ENCODE peak calls at places on chromosomes 4 and X, in five cellular contexts. One of them, this sample, is unnamed.

GRCh38 chr4:103450693-103451092 is 252.6 kb upstream of the CENPE start:
- DNase-seq in stomach: no peak
- DNase-seq in suprapubic skin: no peak
- DNase-seq in ovary: no peak
- DNase-seq in K562: no peak
- DNase-seq in this sample: no peak

GRCh38 chrX:3520987-3521875 is 174.8 kb upstream of the MXRA5 start:
- DNase-seq in stomach: no peak
- DNase-seq in suprapubic skin: no peak
- DNase-seq in ovary: no peak
- DNase-seq in K562: no peak
- DNase-seq in this sample: no peak

GRCh38 chr4:102312447-102312846 is 32.8 kb downstream of the SLC39A8 start:
- DNase-seq in stomach: no peak
- DNase-seq in suprapubic skin: no peak
- DNase-seq in ovary: no peak
- DNase-seq in K562: no peak
- DNase-seq in this sample: no peak

GRCh38 chrX:14673764-14674163 is 144.4 kb downstream of the GLRA2 start:
- DNase-seq in stomach: no peak
- DNase-seq in suprapubic skin: no peak
- DNase-seq in ovary: no peak
- DNase-seq in K562: no peak
- DNase-seq in this sample: no peak

GRCh38 chr4:78569291-78569821 is 17.8 kb downstream of the ANXA3 start:
- DNase-seq in stomach: no peak
- DNase-seq in suprapubic skin: no peak
- DNase-seq in ovary: no peak
- DNase-seq in K562: no peak
- DNase-seq in this sample: no peak

GRCh38 chrX:78029663-78030062 is 60.2 kb upstream of the PGAM4 start:
- DNase-seq in stomach: no peak
- DNase-seq in suprapubic skin: no peak
- DNase-seq in ovary: peak
- DNase-seq in K562: no peak
- DNase-seq in this sample: no peak

GRCh38 chr4:84726356-84726755 is 143.4 kb downstream of the CDS1 start:
- DNase-seq in stomach: no peak
- DNase-seq in suprapubic skin: no peak
- DNase-seq in ovary: no peak
- DNase-seq in K562: no peak
- DNase-seq in this sample: no peak

GRCh38 chr4:5925419-5926187 is 32.7 kb upstream of the CRMP1 start:
- DNase-seq in stomach: no peak
- DNase-seq in suprapubic skin: peak
- DNase-seq in ovary: no peak
- DNase-seq in K562: no peak
- DNase-seq in this sample: no peak

GRCh38 chrX:39619182-39620009 is 478.4 kb downstream of the BCOR start:
- DNase-seq in stomach: peak
- DNase-seq in suprapubic skin: no peak
- DNase-seq in ovary: no peak
- DNase-seq in K562: peak
- DNase-seq in this sample: no peak

GRCh38 chrX:19647731-19648588 is 132.7 kb upstream of the MAP3K15 start:
- DNase-seq in stomach: no peak
- DNase-seq in suprapubic skin: no peak
- DNase-seq in ovary: no peak
- DNase-seq in K562: no peak
- DNase-seq in this sample: no peak

GRCh38 chr4:22824091-22824490 is 131.4 kb downstream of the GBA3 start:
- DNase-seq in stomach: no peak
- DNase-seq in suprapubic skin: no peak
- DNase-seq in ovary: no peak
- DNase-seq in K562: no peak
- DNase-seq in this sample: no peak

GRCh38 chrX:71998836-71999509 is 88.3 kb downstream of the NHSL2 start:
- DNase-seq in stomach: peak
- DNase-seq in suprapubic skin: no peak
- DNase-seq in ovary: no peak
- DNase-seq in K562: peak
- DNase-seq in this sample: no peak

GRCh38 chrX:101485212-101486064 is at the start of gene ARMCX4:
- DNase-seq in stomach: peak
- DNase-seq in suprapubic skin: peak
- DNase-seq in ovary: peak
- DNase-seq in K562: no peak
- DNase-seq in this sample: peak

GRCh38 chr4:84632092-84632491 is 49.2 kb downstream of the CDS1 start:
- DNase-seq in stomach: no peak
- DNase-seq in suprapubic skin: no peak
- DNase-seq in ovary: peak
- DNase-seq in K562: no peak
- DNase-seq in this sample: no peak

GRCh38 chr4:150082241-150082640 is 4.0 kb downstream of the DCLK2 start:
- DNase-seq in stomach: peak
- DNase-seq in suprapubic skin: no peak
- DNase-seq in ovary: no peak
- DNase-seq in K562: no peak
- DNase-seq in this sample: no peak

GRCh38 chr4:125013891-125014290 is 300.9 kb upstream of the FAT4 start:
- DNase-seq in stomach: no peak
- DNase-seq in suprapubic skin: no peak
- DNase-seq in ovary: no peak
- DNase-seq in K562: no peak
- DNase-seq in this sample: no peak

GRCh38 chr4:26183017-26183416 is 137.8 kb upstream of the RBPJ start:
- DNase-seq in stomach: no peak
- DNase-seq in suprapubic skin: no peak
- DNase-seq in ovary: no peak
- DNase-seq in K562: no peak
- DNase-seq in this sample: no peak

GRCh38 chr4:116500225-116500624 is 585.2 kb downstream of the TRAM1L1 start:
- DNase-seq in stomach: no peak
- DNase-seq in suprapubic skin: no peak
- DNase-seq in ovary: no peak
- DNase-seq in K562: no peak
- DNase-seq in this sample: no peak

GRCh38 chr4:76199664-76200211 is 13.9 kb downstream of the SCARB2 start:
- DNase-seq in stomach: peak
- DNase-seq in suprapubic skin: no peak
- DNase-seq in ovary: no peak
- DNase-seq in K562: no peak
- DNase-seq in this sample: no peak

GRCh38 chr4:56643596-56643995 is 37.5 kb downstream of the HOPX start:
- DNase-seq in stomach: no peak
- DNase-seq in suprapubic skin: no peak
- DNase-seq in ovary: no peak
- DNase-seq in K562: no peak
- DNase-seq in this sample: no peak

GRCh38 chr4:171979461-171979860 is 166.3 kb downstream of the GALNTL6 start:
- DNase-seq in stomach: no peak
- DNase-seq in suprapubic skin: no peak
- DNase-seq in ovary: no peak
- DNase-seq in K562: no peak
- DNase-seq in this sample: no peak

GRCh38 chr4:25043548-25043947 is 12.8 kb upstream of the LGI2 start:
- DNase-seq in stomach: no peak
- DNase-seq in suprapubic skin: no peak
- DNase-seq in ovary: no peak
- DNase-seq in K562: no peak
- DNase-seq in this sample: no peak

GRCh38 chr4:89434364-89434988 is 126.9 kb upstream of the GPRIN3 start:
- DNase-seq in stomach: no peak
- DNase-seq in suprapubic skin: no peak
- DNase-seq in ovary: no peak
- DNase-seq in K562: no peak
- DNase-seq in this sample: no peak

GRCh38 chr4:76585897-76586360 is 150.9 kb downstream of the SHROOM3 start:
- DNase-seq in stomach: peak
- DNase-seq in suprapubic skin: peak
- DNase-seq in ovary: no peak
- DNase-seq in K562: no peak
- DNase-seq in this sample: peak

GRCh38 chr4:100497729-100498250 is 20.0 kb downstream of the EMCN start:
- DNase-seq in stomach: no peak
- DNase-seq in suprapubic skin: no peak
- DNase-seq in ovary: no peak
- DNase-seq in K562: no peak
- DNase-seq in this sample: no peak

GRCh38 chr4:87129681-87130080 is 90.7 kb downstream of the KLHL8 start:
- DNase-seq in stomach: no peak
- DNase-seq in suprapubic skin: no peak
- DNase-seq in ovary: no peak
- DNase-seq in K562: no peak
- DNase-seq in this sample: no peak

GRCh38 chr4:87130985-87131753 is 89.2 kb downstream of the KLHL8 start:
- DNase-seq in stomach: no peak
- DNase-seq in suprapubic skin: no peak
- DNase-seq in ovary: no peak
- DNase-seq in K562: no peak
- DNase-seq in this sample: no peak

GRCh38 chr4:87132035-87132434 is 88.4 kb downstream of the KLHL8 start:
- DNase-seq in stomach: no peak
- DNase-seq in suprapubic skin: no peak
- DNase-seq in ovary: no peak
- DNase-seq in K562: no peak
- DNase-seq in this sample: no peak

GRCh38 chr4:87128006-87128705 is 92.3 kb downstream of the KLHL8 start:
- DNase-seq in stomach: no peak
- DNase-seq in suprapubic skin: no peak
- DNase-seq in ovary: no peak
- DNase-seq in K562: no peak
- DNase-seq in this sample: no peak

DNA sequence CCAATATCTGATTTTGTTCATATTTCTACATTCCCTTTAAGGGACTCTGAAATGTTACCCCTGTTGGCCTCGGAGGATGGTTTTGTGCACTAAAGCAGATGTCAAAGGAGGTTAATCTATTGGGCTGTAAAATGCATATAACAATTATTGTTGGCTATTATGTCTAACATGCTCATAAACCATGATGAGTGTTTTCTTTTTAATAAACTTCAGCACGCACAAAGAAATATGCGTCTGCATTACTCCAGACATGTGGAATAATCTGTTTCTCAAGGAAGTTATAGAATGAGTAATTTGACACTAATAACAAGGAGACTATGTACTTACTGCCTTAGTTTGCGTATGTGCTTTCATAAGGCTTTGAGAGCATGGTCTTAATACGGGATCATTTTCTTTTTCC is 89.9 kb downstream of the KLHL8 start:
- DNase-seq in stomach: no peak
- DNase-seq in suprapubic skin: no peak
- DNase-seq in ovary: no peak
- DNase-seq in K562: no peak
- DNase-seq in this sample: no peak
- TF ChIP-seq EP300 in stomach: no peak
- TF ChIP-seq EP300 in suprapubic skin: no peak
- TF ChIP-seq EP300 in ovary: no peak
- TF ChIP-seq EP300 in K562: no peak
- TF ChIP-seq EP300 in this sample: no peak

GRCh38 chr4:158032733-158033415 is 140.0 kb downstream of the GASK1B start:
- DNase-seq in stomach: no peak
- DNase-seq in suprapubic skin: no peak
- DNase-seq in ovary: no peak
- DNase-seq in K562: no peak
- DNase-seq in this sample: no peak
- TF ChIP-seq POLR2A in stomach: no peak
- TF ChIP-seq POLR2A in suprapubic skin: no peak
- TF ChIP-seq POLR2A in ovary: no peak
- TF ChIP-seq POLR2A in K562: no peak
- TF ChIP-seq POLR2A in this sample: no peak

DNA sequence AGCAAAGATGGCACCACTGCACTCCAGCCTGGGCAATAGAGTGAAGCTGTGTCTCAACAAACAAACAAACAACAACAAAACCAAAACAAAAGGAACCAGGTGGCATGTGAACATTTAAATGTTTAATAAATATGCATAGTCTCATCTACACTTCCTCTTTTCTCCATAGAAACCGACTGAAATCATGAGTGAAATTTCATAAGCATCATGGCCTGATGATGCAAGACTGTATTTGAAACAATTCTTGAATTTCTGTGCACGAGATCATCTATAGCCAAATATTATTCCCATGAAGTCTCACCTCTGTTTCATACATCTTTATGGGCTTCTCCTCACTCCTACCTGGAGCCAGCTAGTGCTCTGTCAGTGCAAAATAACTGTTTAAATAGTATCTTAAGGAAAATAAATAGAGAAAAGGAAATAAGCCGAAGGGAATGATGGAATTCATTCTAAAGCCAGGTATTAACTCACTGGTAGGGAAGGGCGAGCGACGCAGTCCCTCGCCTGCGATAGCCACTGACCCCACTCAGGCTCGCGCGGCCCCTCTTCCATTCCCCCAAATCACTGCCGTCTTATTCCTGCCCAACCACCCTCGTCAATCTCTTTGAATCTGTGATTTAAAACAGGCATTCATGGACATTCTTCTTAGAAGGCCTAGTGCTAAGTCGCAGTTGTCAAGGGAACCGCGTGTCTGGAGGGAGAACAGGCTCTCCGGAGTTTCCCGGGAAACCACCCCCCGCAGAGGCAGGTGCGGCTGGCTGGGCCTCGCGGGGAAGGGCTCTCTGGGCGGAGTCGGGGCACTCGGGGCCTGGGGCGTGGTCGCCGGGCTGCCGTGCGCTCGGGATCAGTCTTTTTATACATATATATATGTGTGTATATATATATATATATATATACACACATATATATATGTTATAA is 52.4 kb upstream of the TRIM2 start:
- DNase-seq in stomach: peak
- DNase-seq in suprapubic skin: no peak
- DNase-seq in ovary: peak
- DNase-seq in K562: peak
- DNase-seq in this sample: peak
- TF ChIP-seq EP300 in stomach: no peak
- TF ChIP-seq EP300 in suprapubic skin: no peak
- TF ChIP-seq EP300 in ovary: no peak
- TF ChIP-seq EP300 in K562: no peak
- TF ChIP-seq EP300 in this sample: no peak

DNA sequence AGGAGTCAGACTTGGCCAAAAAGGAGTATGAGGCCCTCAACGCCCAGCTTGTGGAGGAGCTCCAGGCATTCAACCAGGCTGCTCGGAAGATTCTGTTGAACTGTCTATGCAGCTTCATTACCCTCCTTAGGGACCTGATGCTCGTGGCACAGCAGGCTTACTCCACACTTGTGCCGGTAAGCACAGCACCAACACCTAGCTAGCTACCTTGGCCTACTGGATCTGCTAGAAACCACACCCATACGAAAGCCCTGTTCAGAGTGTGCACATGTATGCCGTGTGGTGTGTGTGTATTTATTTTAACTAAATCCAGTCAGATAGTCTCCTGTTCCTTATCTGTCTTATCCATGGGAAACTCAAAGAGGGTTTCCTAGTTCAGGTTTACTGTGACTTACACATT is 49.3 kb downstream of the INTS12 start:
- DNase-seq in stomach: no peak
- DNase-seq in suprapubic skin: no peak
- DNase-seq in ovary: no peak
- DNase-seq in K562: no peak
- DNase-seq in this sample: no peak
- TF ChIP-seq POLR2A in stomach: no peak
- TF ChIP-seq POLR2A in suprapubic skin: no peak
- TF ChIP-seq POLR2A in ovary: no peak
- TF ChIP-seq POLR2A in K562: no peak
- TF ChIP-seq POLR2A in this sample: no peak